ENCODE peak calls at places on chromosome 21, in ten cellular contexts. W is SK-N-SH; H is OCI-LY7; N is CD8-positive, alpha-beta T cell; B is SJSA1; L is lung; X is suprapubic skin; O is CD4-positive, alpha-beta T cell; I is aorta; Y is right lobe of liver. T is an unnamed sample.

GRCh38 chr21:36297938-36298572 is 21.9 kb upstream of the MORC3 start:
- DNase-seq in W (no peak), H (peak; percentile 92), N (peak; percentile 79), B (no peak), L (peak; percentile 47), X (peak; percentile 71), O (peak; percentile 71), I (peak; percentile 66), Y (no peak), T (peak; percentile 56)

GRCh38 chr21:33028271-33028670 is 2.5 kb downstream of the OLIG2 start:
- DNase-seq in W (no peak), H (no peak), N (no peak), B (no peak), L (no peak), X (no peak), O (no peak), I (no peak), Y (no peak), T (no peak)

GRCh38 chr21:40349591-40349990 is 482.4 kb downstream of the PCP4 start:
- DNase-seq in W (no peak), H (no peak), N (no peak), B (no peak), L (no peak), X (no peak), O (no peak), I (no peak), Y (no peak), T (no peak)

GRCh38 chr21:43997766-43998742 is 14.1 kb upstream of the TRAPPC10 start:
- DNase-seq in W (no peak), H (no peak), N (no peak), B (no peak), L (no peak), X (no peak), O (no peak), I (no peak), Y (no peak), T (no peak)

GRCh38 chr21:35234725-35235124 is 185.6 kb upstream of the RUNX1 start:
- DNase-seq in W (no peak), H (peak; percentile 75), N (no peak), B (no peak), L (no peak), X (no peak), O (no peak), I (no peak), Y (no peak), T (no peak)

GRCh38 chr21:34526236-34526617 is 14.2 kb upstream of the KCNE1 start:
- DNase-seq in W (no peak), H (no peak), N (no peak), B (no peak), L (no peak), X (no peak), O (no peak), I (no peak), Y (no peak), T (no peak)

GRCh38 chr21:39263372-39263771 is 50.1 kb downstream of the BRWD1 start:
- DNase-seq in W (no peak), H (no peak), N (no peak), B (no peak), L (no peak), X (no peak), O (no peak), I (no peak), Y (no peak), T (no peak)

GRCh38 chr21:30408782-30409494 is 13.1 kb downstream of the KRTAP13-1 start:
- DNase-seq in W (peak; percentile 49), H (no peak), N (no peak), B (peak; percentile 6), L (peak; percentile 65), X (no peak), O (no peak), I (no peak), Y (no peak), T (peak; percentile 66)

GRCh38 chr21:25639167-25639921 is at the start of gene JAM2:
- DNase-seq in W (peak; percentile 88), H (peak; percentile 56), N (peak; percentile 37), B (peak; percentile 16), L (no peak), X (peak; percentile 67), O (peak; percentile 52), I (peak; percentile 52), Y (peak; percentile 56), T (no peak)

GRCh38 chr21:43206231-43207042 is 37.6 kb downstream of the CRYAA start:
- DNase-seq in W (no peak), H (no peak), N (no peak), B (no peak), L (no peak), X (peak; percentile 36), O (no peak), I (no peak), Y (peak; percentile 35), T (no peak)

GRCh38 chr21:26900980-26901379 is 55.8 kb upstream of the ADAMTS1 start:
- DNase-seq in W (no peak), H (no peak), N (no peak), B (no peak), L (no peak), X (no peak), O (no peak), I (no peak), Y (no peak), T (no peak)

GRCh38 chr21:37460196-37460595 is 93.6 kb downstream of the DYRK1A start:
- DNase-seq in W (no peak), H (no peak), N (no peak), B (no peak), L (no peak), X (no peak), O (no peak), I (no peak), Y (no peak), T (no peak)

GRCh38 chr21:45283019-45283610 is 4.6 kb downstream of the POFUT2 start:
- DNase-seq in W (no peak), H (no peak), N (no peak), B (no peak), L (no peak), X (peak; percentile 51), O (peak; percentile 19), I (no peak), Y (no peak), T (peak; percentile 5)

GRCh38 chr21:45282283-45283018 is 5.2 kb downstream of the POFUT2 start:
- DNase-seq in W (no peak), H (no peak), N (no peak), B (no peak), L (no peak), X (peak; percentile 17), O (peak; percentile 19), I (no peak), Y (no peak), T (peak; percentile 20)

GRCh38 chr21:45280969-45281368 is 6.7 kb downstream of the POFUT2 start:
- DNase-seq in W (no peak), H (no peak), N (no peak), B (no peak), L (no peak), X (peak; percentile 27), O (no peak), I (no peak), Y (no peak), T (no peak)

GRCh38 chr21:45280178-45280821 is 7.4 kb downstream of the POFUT2 start:
- DNase-seq in W (no peak), H (no peak), N (no peak), B (no peak), L (no peak), X (peak; percentile 46), O (peak; percentile 17), I (no peak), Y (peak; percentile 35), T (peak; percentile 13)

GRCh38 chr21:45281411-45282282 is 6.0 kb downstream of the POFUT2 start:
- DNase-seq in W (no peak), H (no peak), N (no peak), B (no peak), L (no peak), X (peak; percentile 58), O (peak; percentile 31), I (no peak), Y (peak; percentile 46), T (peak; percentile 17)
- H3K27ac ChIP-seq in W (no peak overlapping the region), H (no peak overlapping the region), N (no peak overlapping the region), B (no peak overlapping the region), L (no peak overlapping the region), X (no peak overlapping the region), O (no peak overlapping the region), I (no peak overlapping the region), Y (no peak overlapping the region), T (no peak overlapping the region)

DNA sequence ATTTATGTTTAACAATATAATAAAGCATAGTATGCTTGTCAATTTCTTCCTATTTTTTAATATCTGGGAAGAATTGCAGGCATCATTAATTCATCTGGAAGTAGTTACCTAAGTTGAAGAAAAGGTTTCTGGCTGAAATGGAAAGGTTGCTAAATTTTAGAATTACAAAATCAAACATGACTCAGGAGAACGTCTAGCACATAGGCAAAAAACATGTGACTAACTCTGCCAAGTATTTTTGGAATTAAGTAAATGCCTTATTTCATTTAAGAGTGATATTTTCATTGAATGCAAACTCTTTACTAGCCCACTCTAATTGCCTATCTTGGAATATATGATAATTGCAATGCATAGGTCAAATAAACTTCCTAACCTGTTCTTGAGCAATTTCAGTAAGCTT is 208.5 kb upstream of the NCAM2 start:
- DNase-seq in W (no peak), H (no peak), N (no peak), B (no peak), L (no peak), X (no peak), O (no peak), I (no peak), Y (no peak), T (no peak)
- H3K27ac ChIP-seq in W (no peak overlapping the region), H (no peak overlapping the region), N (no peak overlapping the region), B (no peak overlapping the region), L (no peak overlapping the region), X (no peak overlapping the region), O (no peak overlapping the region), I (no peak overlapping the region), Y (no peak overlapping the region), T (no peak overlapping the region)

DNA sequence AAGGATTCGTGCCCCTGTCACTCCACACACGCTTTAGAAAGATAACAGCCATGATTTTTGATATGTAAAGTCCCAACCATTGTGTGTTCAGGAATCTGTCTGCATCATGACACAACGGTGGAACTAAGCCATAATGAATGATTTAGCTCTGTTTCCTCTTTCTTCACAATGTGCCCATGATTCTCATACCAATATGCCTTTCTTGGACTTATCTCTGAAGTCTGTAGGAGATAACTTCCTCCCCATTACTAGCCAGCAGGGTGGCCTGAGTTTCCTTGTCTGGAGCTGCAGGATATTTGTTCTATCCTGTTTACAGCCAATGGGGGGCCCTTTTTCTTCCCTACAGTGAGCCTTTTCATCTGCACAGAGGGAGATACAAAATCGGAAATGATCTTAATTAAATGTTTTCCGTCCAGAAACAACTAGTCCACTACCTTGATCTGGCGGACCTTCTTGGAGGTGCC is 511.8 kb downstream of the USP25 start:
- DNase-seq in W (no peak), H (no peak), N (no peak), B (no peak), L (no peak), X (no peak), O (no peak), I (no peak), Y (no peak), T (no peak)
- H3K27ac ChIP-seq in W (no peak overlapping the region), H (no peak overlapping the region), N (no peak overlapping the region), B (no peak overlapping the region), L (no peak overlapping the region), X (no peak overlapping the region), O (no peak overlapping the region), I (no peak overlapping the region), Y (no peak overlapping the region), T (no peak overlapping the region)

DNA sequence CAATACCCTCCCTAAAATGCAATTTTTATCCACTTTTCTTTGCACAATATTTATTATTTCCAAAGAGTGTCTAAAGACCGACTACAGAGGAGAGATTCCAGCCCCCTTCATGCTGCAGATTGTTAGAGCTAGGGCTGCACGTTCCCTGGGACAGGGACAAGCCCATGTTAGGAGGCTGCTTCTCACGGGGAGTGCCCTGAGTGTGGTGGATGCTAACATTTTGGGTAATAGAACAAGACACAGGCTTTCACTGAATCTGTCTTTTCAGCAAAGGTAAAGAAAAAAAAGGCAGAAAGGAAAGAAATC is 125.4 kb downstream of the RIPK4 start:
- DNase-seq in W (no peak), H (no peak), N (no peak), B (peak; percentile 50), L (no peak), X (no peak), O (no peak), I (no peak), Y (no peak), T (no peak)
- H3K27ac ChIP-seq in W (peak overlapping the region; percentile 99), H (no peak overlapping the region), N (no peak overlapping the region), B (peak overlapping the region; percentile 91), L (no peak overlapping the region), X (peak overlapping the region; percentile 78), O (no peak overlapping the region), I (peak overlapping the region; percentile 72), Y (no peak overlapping the region), T (peak overlapping the region; percentile 55)